ENCODE peak calls at places on chromosomes 12 and 14, in nine cellular contexts. U is K562; M is CD8-positive, alpha-beta T cell; T is lung; W is MM.1S; R is PC-9; Y is psoas muscle; S is neural progenitor cell; X is HCT116. N is an unnamed sample.

GRCh38 chr12:114698566-114699163 is 14.7 kb upstream of the TBX3 start:
- DNase-seq in U (no peak), M (no peak), T (no peak), W (no peak), R (no peak), Y (no peak), S (no peak), X (no peak), N (no peak)

GRCh38 chr14:89418976-89419375 is 1.9 kb upstream of the FOXN3 start:
- DNase-seq in U (no peak), M (no peak), T (no peak), W (no peak), R (no peak), Y (no peak), S (no peak), X (no peak), N (no peak)

GRCh38 chr12:27549801-27550652 is 26.0 kb downstream of the PPFIBP1 start:
- DNase-seq in U (peak), M (no peak), T (peak), W (no peak), R (peak), Y (peak), S (no peak), X (peak), N (peak)

GRCh38 chr12:47870175-47870781 is 34.5 kb downstream of the VDR start:
- DNase-seq in U (peak), M (no peak), T (no peak), W (peak), R (no peak), Y (peak), S (peak), X (no peak), N (no peak)

GRCh38 chr12:89992668-89993401 is 284.2 kb upstream of the ATP2B1 start:
- DNase-seq in U (no peak), M (no peak), T (no peak), W (no peak), R (no peak), Y (no peak), S (no peak), X (no peak), N (no peak)

GRCh38 chr12:126582231-126582630 is 1517.0 kb downstream of the AACS start:
- DNase-seq in U (no peak), M (no peak), T (no peak), W (no peak), R (peak), Y (no peak), S (no peak), X (no peak), N (peak)

GRCh38 chr14:36509056-36509917 is 10.7 kb downstream of the NKX2-1 start:
- DNase-seq in U (no peak), M (no peak), T (no peak), W (no peak), R (no peak), Y (no peak), S (no peak), X (no peak), N (no peak)

GRCh38 chr12:42213023-42213422 is 25.0 kb downstream of the YAF2 start:
- DNase-seq in U (no peak), M (no peak), T (no peak), W (no peak), R (peak), Y (no peak), S (no peak), X (no peak), N (no peak)

GRCh38 chr14:94573706-94574105 is 7.5 kb upstream of the SERPINA5 start:
- DNase-seq in U (no peak), M (no peak), T (no peak), W (no peak), R (no peak), Y (no peak), S (no peak), X (no peak), N (no peak)

GRCh38 chr14:60758875-60759274 is 24.3 kb downstream of the MNAT1 start:
- DNase-seq in U (no peak), M (no peak), T (no peak), W (peak), R (no peak), Y (no peak), S (no peak), X (no peak), N (no peak)

GRCh38 chr14:20388159-20388558 is 25.1 kb downstream of the TEP1 start:
- DNase-seq in U (no peak), M (no peak), T (no peak), W (no peak), R (no peak), Y (no peak), S (peak), X (no peak), N (no peak)

GRCh38 chr12:113244015-113244983 is 23.0 kb downstream of the TPCN1 start:
- DNase-seq in U (no peak), M (no peak), T (peak), W (no peak), R (no peak), Y (peak), S (no peak), X (no peak), N (peak)

GRCh38 chr14:61663312-61663974 is 31.9 kb upstream of the HIF1A start:
- DNase-seq in U (no peak), M (no peak), T (no peak), W (peak), R (no peak), Y (no peak), S (no peak), X (no peak), N (no peak)

GRCh38 chr12:32072102-32072501 is 34.5 kb upstream of the BICD1 start:
- DNase-seq in U (no peak), M (no peak), T (no peak), W (no peak), R (no peak), Y (no peak), S (no peak), X (no peak), N (no peak)

GRCh38 chr12:132556801-132557200 is 53.6 kb downstream of the LRCOL1 start:
- DNase-seq in U (no peak), M (no peak), T (no peak), W (no peak), R (no peak), Y (no peak), S (no peak), X (no peak), N (no peak)

GRCh38 chr12:11839093-11839641 is 189.7 kb downstream of the ETV6 start:
- DNase-seq in U (peak), M (no peak), T (no peak), W (no peak), R (no peak), Y (no peak), S (no peak), X (no peak), N (peak)

GRCh38 chr14:29016050-29016900 is 249.7 kb downstream of the FOXG1 start:
- DNase-seq in U (peak), M (no peak), T (no peak), W (peak), R (no peak), Y (no peak), S (peak), X (no peak), N (peak)

DNA sequence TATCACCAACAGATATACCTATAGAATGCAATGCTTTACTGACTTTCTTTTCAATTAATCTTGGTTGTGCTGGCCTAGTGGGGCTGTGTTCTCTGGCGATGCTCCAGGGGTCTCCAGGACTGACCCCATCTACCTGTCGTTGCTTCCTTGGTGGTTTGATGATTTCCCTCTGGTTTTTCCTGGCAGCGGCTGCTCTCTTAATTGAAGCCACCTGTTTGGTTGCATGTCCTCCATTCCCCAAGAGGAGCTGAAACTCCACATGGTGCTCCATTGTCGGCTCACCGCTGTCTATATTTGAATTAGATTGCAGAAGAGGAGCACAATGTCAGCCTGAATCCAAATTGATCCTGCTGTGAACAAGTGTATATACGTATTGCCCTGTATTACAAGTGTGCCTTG is 7.1 kb upstream of the IFNG-AS1 start:
- DNase-seq in U (no peak), M (no peak), T (no peak), W (no peak), R (no peak), Y (no peak), S (no peak), X (no peak), N (no peak)
- H3K27ac ChIP-seq in U (no peak), M (no peak), T (no peak), W (no peak), R (peak), Y (no peak), S (no peak), X (peak), N (no peak)

GRCh38 chr12:131035268-131035681 is 81.6 kb downstream of the ADGRD1 start:
- DNase-seq in U (no peak), M (no peak), T (no peak), W (no peak), R (no peak), Y (no peak), S (no peak), X (no peak), N (no peak)
- H3K4me3 ChIP-seq in U (no peak), M (no peak), T (no peak), W (no peak), R (no peak), Y (no peak), S (no peak), X (no peak), N (no peak)

DNA sequence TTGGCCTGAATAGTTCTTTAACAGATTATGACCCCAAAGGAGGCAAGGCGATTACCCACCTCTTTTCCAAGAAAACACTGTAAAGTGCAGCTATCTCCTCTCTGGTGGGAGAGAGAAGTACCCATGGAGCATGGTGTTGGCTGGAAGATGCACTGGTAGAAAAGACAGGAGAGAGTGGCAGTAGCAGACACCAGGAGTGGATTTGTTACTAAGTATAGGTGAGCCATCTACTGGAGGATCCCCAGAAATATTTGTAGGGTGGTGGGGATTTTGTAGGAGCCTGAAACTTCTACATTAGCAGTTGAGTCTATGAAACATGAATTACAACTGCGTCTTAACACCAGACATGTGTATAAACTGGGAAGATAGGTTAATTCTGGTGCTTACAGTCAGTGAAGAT is 148.0 kb downstream of the SLC38A4 start:
- DNase-seq in U (peak), M (no peak), T (no peak), W (no peak), R (peak), Y (no peak), S (no peak), X (no peak), N (no peak)
- TF ChIP-seq CTCF in U (peak), M (no peak), T (no peak), W (no peak), R (peak), Y (peak), S (peak), X (peak), N (no peak)

GRCh38 chr12:46461459-46461858 is 88.9 kb upstream of the SLC38A2 start:
- DNase-seq in U (no peak), M (no peak), T (no peak), W (no peak), R (no peak), Y (no peak), S (no peak), X (no peak), N (no peak)

GRCh38 chr12:46461907-46462605 is 89.5 kb upstream of the SLC38A2 start:
- DNase-seq in U (no peak), M (no peak), T (no peak), W (no peak), R (no peak), Y (no peak), S (no peak), X (no peak), N (no peak)

GRCh38 chr12:46460682-46461215 is 88.2 kb upstream of the SLC38A2 start:
- DNase-seq in U (no peak), M (no peak), T (no peak), W (no peak), R (no peak), Y (no peak), S (no peak), X (no peak), N (no peak)

GRCh38 chr12:46464863-46465262 is 92.3 kb upstream of the SLC38A2 start:
- DNase-seq in U (no peak), M (no peak), T (no peak), W (no peak), R (no peak), Y (no peak), S (no peak), X (no peak), N (no peak)

GRCh38 chr12:46462641-46463355 is 90.2 kb upstream of the SLC38A2 start:
- DNase-seq in U (no peak), M (no peak), T (no peak), W (no peak), R (no peak), Y (no peak), S (no peak), X (no peak), N (no peak)
- H3K27ac ChIP-seq in U (no peak), M (no peak), T (no peak), W (no peak), R (no peak), Y (peak), S (no peak), X (no peak), N (no peak)

DNA sequence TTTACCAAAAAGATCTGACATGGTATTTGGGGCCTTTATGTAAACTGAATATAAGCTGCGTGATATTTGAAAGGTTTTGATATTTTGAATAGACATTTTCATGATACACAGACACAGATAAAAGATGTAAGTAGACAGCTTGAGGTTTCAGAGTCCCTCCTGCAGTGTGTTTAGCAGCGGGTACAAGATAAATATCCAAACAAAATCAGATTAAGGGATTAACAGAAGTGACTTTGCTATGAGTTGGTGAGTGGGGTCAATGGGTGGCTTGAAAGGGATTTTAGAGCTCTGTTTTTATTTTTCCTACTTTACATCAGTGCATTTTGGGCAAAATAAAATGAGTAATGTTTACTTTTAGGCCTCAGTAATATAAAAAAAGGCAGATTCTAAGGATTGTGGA is 84.1 kb downstream of the IGF1 start:
- DNase-seq in U (no peak), M (no peak), T (no peak), W (no peak), R (no peak), Y (no peak), S (peak), X (no peak), N (no peak)
- H3K4me3 ChIP-seq in U (no peak), M (no peak), T (no peak), W (no peak), R (no peak), Y (no peak), S (no peak), X (no peak), N (no peak)

DNA sequence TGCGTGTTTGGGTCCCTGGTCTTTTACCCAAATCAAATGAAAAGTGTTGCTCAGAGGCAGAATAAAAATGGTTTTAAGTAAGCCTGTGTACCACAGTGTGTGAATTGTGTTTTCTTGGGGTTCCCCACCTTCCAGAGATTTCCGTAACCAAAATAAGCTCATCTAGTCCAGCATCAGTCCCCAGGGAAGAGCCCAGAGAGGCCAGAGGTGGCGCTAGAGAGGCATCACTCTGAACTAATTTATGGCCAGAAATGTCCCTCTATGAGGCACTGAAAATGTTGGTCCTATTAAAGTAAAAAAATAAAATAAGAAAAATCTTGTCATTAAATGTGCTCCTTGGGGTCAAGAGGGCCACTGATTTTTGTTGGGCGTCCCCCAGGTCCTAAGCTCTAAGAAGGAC is 24.9 kb upstream of the PRKAB1 start:
- DNase-seq in U (peak), M (no peak), T (no peak), W (no peak), R (no peak), Y (no peak), S (peak), X (no peak), N (no peak)
- TF ChIP-seq CTCF in U (peak), M (no peak), T (no peak), W (no peak), R (peak), Y (peak), S (peak), X (peak), N (no peak)

DNA sequence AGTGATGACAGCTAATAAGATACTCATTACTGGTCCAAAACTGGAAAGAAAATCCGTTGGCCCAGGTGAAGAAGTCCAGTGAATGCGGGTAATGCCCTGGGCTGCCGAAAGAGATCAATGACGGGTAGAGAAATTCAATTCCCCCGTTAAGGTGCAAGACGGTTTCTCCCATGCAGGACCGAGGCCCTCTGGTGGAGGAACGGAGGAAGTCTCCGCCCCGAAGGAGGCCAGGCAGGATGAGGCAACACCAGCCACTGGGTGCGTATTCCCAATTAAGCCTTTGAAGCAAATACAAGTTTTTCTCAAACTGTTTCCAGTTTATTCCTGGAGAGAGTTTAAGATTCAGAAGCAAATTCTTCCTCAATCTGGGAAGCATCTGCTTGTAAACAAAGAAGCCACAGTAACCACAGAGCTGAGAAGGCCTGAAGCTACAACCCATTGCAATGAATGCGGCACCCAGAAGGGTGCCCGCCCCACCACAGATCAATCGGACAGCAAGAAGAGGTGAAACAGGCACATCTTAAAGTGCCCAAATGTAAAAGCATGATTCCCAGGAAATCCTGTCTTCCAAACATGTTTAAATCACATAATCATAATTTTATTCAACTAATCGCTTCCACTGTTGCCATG is 118.5 kb downstream of the TTC7B start:
- DNase-seq in U (peak), M (peak), T (peak), W (peak), R (peak), Y (peak), S (peak), X (peak), N (peak)
- H3K27ac ChIP-seq in U (no peak), M (no peak), T (no peak), W (no peak), R (no peak), Y (peak), S (no peak), X (no peak), N (no peak)

GRCh38 chr14:101762530-101763101 is 1.1 kb downstream of the PPP2R5C start:
- DNase-seq in U (no peak), M (no peak), T (no peak), W (no peak), R (no peak), Y (no peak), S (no peak), X (no peak), N (no peak)

GRCh38 chr14:101760138-101761011 is 1.1 kb upstream of the PPP2R5C start:
- DNase-seq in U (peak), M (peak), T (peak), W (peak), R (peak), Y (peak), S (peak), X (peak), N (peak)

GRCh38 chr14:101761881-101762529 is 496 bp downstream of the PPP2R5C start:
- DNase-seq in U (no peak), M (peak), T (no peak), W (peak), R (peak), Y (no peak), S (peak), X (no peak), N (peak)

GRCh38 chr14:101758913-101759593 is 2.5 kb upstream of the PPP2R5C start:
- DNase-seq in U (no peak), M (no peak), T (no peak), W (no peak), R (peak), Y (no peak), S (no peak), X (no peak), N (no peak)

DNA sequence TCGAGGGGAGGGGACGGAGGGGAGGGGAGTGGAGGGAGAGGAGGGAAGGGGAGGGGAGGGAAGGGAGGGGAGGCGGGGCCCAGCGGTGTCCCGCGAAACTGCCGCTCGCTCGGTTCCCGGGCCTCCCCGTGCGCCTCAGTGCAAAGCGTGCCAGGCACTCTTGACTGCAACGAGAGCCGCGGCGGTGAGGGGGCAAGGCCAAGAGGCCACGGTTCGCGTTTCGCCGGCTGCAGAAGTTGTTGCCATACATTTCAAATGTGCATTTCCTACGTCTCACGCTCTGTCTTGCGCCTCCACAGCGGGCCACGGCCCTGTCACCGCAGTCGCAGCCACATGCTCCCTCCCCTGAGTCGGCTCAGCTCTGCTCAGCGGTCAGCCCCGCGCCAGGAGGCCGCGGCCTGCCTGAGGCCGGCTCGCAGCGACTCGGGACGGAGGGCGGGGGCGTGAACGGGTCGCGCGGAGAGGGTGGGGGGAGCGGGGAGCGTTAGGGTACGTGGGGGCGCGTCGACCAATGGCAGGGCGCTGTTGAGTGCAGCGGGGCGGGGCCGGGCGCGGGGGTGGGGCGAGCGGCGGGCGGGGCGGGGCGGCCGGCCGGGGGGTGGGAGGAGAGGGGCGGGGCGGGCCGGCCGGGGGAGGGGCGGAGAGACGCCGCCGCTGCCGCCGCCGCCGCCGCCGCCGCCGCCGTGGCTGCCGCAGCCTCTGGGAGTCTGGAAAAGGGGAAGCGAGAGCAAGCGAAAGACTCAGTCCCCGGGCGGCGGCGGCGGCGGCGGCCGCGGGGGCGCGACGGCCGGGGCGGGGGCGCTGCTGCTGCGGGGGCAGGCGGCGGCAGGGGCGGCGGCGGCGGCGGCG is at the start of gene PPP2R5C:
- DNase-seq in U (peak), M (peak), T (peak), W (peak), R (peak), Y (peak), S (peak), X (peak), N (peak)
- H3K4me3 ChIP-seq in U (peak), M (peak), T (peak), W (peak), R (peak), Y (peak), S (peak), X (peak), N (peak)

GRCh38 chr12:74586251-74586650 is 48.6 kb downstream of the ATXN7L3B start:
- DNase-seq in U (no peak), M (no peak), T (no peak), W (peak), R (no peak), Y (no peak), S (no peak), X (no peak), N (no peak)
- TF ChIP-seq CTCF in U (no peak), M (no peak), T (no peak), W (no peak), R (no peak), Y (no peak), S (no peak), X (no peak), N (no peak)